ENCODE peak calls at places on chromosomes 16 and 17, in seven cellular contexts. U, R, T, I, P, N and H are unnamed samples.
A peak's percentile ranks its signal among the peaks of the same experiment; 100 is the strongest.

GRCh38 chr16:86579268-86580062 is 1.1 kb downstream of the FOXL1 start:
- DNase-seq in U (no peak), R (no peak), T (no peak), I (no peak), P (no peak), N (no peak), H (peak; percentile 68)

GRCh38 chr17:21280081-21280518 is 4.4 kb upstream of the MAP2K3 start:
- DNase-seq in U (peak; percentile 88), R (peak; percentile 92), T (peak; percentile 91), I (peak; percentile 88), P (peak; percentile 65), N (peak; percentile 86), H (peak; percentile 98)

GRCh38 chr16:72989203-72989991 is 58.5 kb downstream of the ZFHX3 start:
- DNase-seq in U (no peak), R (peak; percentile 34), T (no peak), I (no peak), P (no peak), N (no peak), H (peak; percentile 88)

GRCh38 chr17:35245196-35245486 is 2.3 kb downstream of the SLFN5 start:
- DNase-seq in U (no peak), R (no peak), T (no peak), I (no peak), P (no peak), N (no peak), H (peak; percentile 97)

GRCh38 chr16:19884021-19884485 is 595 bp downstream of the GPRC5B start:
- DNase-seq in U (peak; percentile 38), R (peak; percentile 37), T (no peak), I (no peak), P (no peak), N (no peak), H (no peak)

GRCh38 chr17:58156839-58157803 is 8.9 kb downstream of the OR4D1 start:
- DNase-seq in U (peak; percentile 65), R (peak; percentile 69), T (peak; percentile 66), I (no peak), P (no peak), N (no peak), H (no peak)

GRCh38 chr16:6032438-6032837 is 934.8 kb upstream of the EEF2KMT start:
- DNase-seq in U (no peak), R (no peak), T (no peak), I (no peak), P (no peak), N (no peak), H (no peak)

GRCh38 chr17:50799582-50799981 is 32.3 kb upstream of the ANKRD40CL start:
- DNase-seq in U (peak; percentile 64), R (no peak), T (no peak), I (no peak), P (no peak), N (no peak), H (peak; percentile 59)

GRCh38 chr16:17273142-17273561 is 197.6 kb downstream of the XYLT1 start:
- DNase-seq in U (no peak), R (no peak), T (peak; percentile 12), I (no peak), P (no peak), N (no peak), H (peak; percentile 95)

GRCh38 chr17:70104688-70105087 is 29.7 kb downstream of the KCNJ16 start:
- DNase-seq in U (no peak), R (no peak), T (no peak), I (no peak), P (no peak), N (no peak), H (no peak)

GRCh38 chr17:11300738-11301137 is 59.7 kb downstream of the SHISA6 start:
- DNase-seq in U (no peak), R (peak; percentile 38), T (no peak), I (peak; percentile 34), P (no peak), N (no peak), H (no peak)

GRCh38 chr16:13970708-13971422 is 50.9 kb downstream of the ERCC4 start:
- DNase-seq in U (no peak), R (no peak), T (no peak), I (no peak), P (no peak), N (no peak), H (no peak)

GRCh38 chr17:37494971-37495370 is 5.3 kb downstream of the DUSP14 start:
- DNase-seq in U (no peak), R (no peak), T (no peak), I (no peak), P (no peak), N (no peak), H (no peak)

GRCh38 chr17:72274632-72275031 is 153.8 kb downstream of the SOX9 start:
- DNase-seq in U (no peak), R (no peak), T (no peak), I (no peak), P (no peak), N (no peak), H (no peak)

GRCh38 chr17:8894189-8894611 is 26.7 kb upstream of the PIK3R6 start:
- DNase-seq in U (no peak), R (no peak), T (no peak), I (no peak), P (no peak), N (no peak), H (peak; percentile 83)

GRCh38 chr16:13331918-13332317 is 430.5 kb downstream of the SHISA9 start:
- DNase-seq in U (no peak), R (no peak), T (no peak), I (no peak), P (no peak), N (no peak), H (no peak)

GRCh38 chr17:80352216-80352895 is 62.6 kb upstream of the ENDOV start:
- DNase-seq in U (no peak), R (no peak), T (no peak), I (no peak), P (no peak), N (no peak), H (peak; percentile 21)

GRCh38 chr17:80353718-80354275 is 61.2 kb upstream of the ENDOV start:
- DNase-seq in U (no peak), R (no peak), T (no peak), I (no peak), P (no peak), N (no peak), H (peak; percentile 53)

GRCh38 chr17:80356231-80356856 is 58.6 kb upstream of the ENDOV start:
- DNase-seq in U (no peak), R (no peak), T (no peak), I (no peak), P (no peak), N (no peak), H (no peak)

GRCh38 chr17:80352991-80353665 is 61.8 kb upstream of the ENDOV start:
- DNase-seq in U (no peak), R (no peak), T (no peak), I (no peak), P (no peak), N (no peak), H (peak; percentile 42)

DNA sequence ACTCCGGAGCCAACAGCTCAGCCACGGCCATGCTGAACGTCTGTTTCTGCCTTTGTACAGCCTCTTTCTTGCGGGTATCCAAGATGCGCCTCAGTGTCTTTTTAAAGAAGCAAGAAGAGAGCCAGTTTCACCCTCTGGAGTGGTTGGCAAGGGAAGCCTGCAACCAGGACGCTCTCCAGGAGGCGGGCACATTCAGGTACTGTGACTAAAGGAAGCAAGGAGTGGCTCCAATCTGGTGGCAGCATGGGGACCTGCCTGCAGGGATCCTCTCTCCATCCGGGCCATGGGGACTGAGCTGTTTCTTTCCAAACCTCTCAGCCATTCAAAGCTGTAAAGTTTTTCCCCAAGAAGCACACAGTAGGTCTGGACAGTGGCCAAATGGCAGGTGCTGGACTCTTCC is 60.6 kb upstream of the ENDOV start:
- DNase-seq in U (no peak), R (no peak), T (no peak), I (no peak), P (no peak), N (no peak), H (peak; percentile 59)
- H3K36me3 ChIP-seq in U (peaks cover 11% of the 10 kb centered on the region), R (no peaks in the 10 kb centered on the region), T (peaks cover 81% of the 10 kb centered on the region), I (peaks cover 76% of the 10 kb centered on the region), P (peaks cover 68% of the 10 kb centered on the region), N (no peaks in the 10 kb centered on the region), H (peaks cover 79% of the 10 kb centered on the region)

GRCh38 chr17:29078183-29079045 is 35.5 kb downstream of the PIPOX start:
- DNase-seq in U (no peak), R (peak; percentile 32), T (no peak), I (no peak), P (no peak), N (no peak), H (peak; percentile 94)

GRCh38 chr17:29074488-29074887 is 31.5 kb downstream of the PIPOX start:
- DNase-seq in U (no peak), R (no peak), T (no peak), I (no peak), P (no peak), N (no peak), H (peak; percentile 30)

GRCh38 chr17:29076722-29077121 is 33.8 kb downstream of the PIPOX start:
- DNase-seq in U (no peak), R (no peak), T (no peak), I (no peak), P (no peak), N (no peak), H (no peak)

GRCh38 chr17:29077320-29077719 is 34.4 kb downstream of the PIPOX start:
- DNase-seq in U (no peak), R (no peak), T (no peak), I (no peak), P (no peak), N (no peak), H (peak; percentile 55)

GRCh38 chr17:29076087-29076486 is 33.1 kb downstream of the PIPOX start:
- DNase-seq in U (no peak), R (no peak), T (no peak), I (no peak), P (no peak), N (no peak), H (peak; percentile 6)
- H3K36me3 ChIP-seq in U (peaks cover 43% of the 10 kb centered on the region), R (no peaks in the 10 kb centered on the region), T (peaks cover 7% of the 10 kb centered on the region), I (peaks cover 31% of the 10 kb centered on the region), P (peaks cover 17% of the 10 kb centered on the region), N (peaks cover 1% of the 10 kb centered on the region), H (peaks cover 10% of the 10 kb centered on the region)

GRCh38 chr16:53261276-53261675 is 173.0 kb upstream of the RBL2 start:
- DNase-seq in U (no peak), R (no peak), T (no peak), I (no peak), P (no peak), N (no peak), H (no peak)

GRCh38 chr16:53258809-53259208 is 175.5 kb upstream of the RBL2 start:
- DNase-seq in U (no peak), R (no peak), T (no peak), I (no peak), P (no peak), N (no peak), H (no peak)

GRCh38 chr16:53257001-53257400 is 177.3 kb upstream of the RBL2 start:
- DNase-seq in U (no peak), R (no peak), T (no peak), I (no peak), P (no peak), N (no peak), H (peak; percentile 10)
- H3K36me3 ChIP-seq in U (peaks cover 81% of the 10 kb centered on the region), R (no peaks in the 10 kb centered on the region), T (no peaks in the 10 kb centered on the region), I (peaks cover 69% of the 10 kb centered on the region), P (peaks cover 28% of the 10 kb centered on the region), N (peaks cover 2% of the 10 kb centered on the region), H (peaks cover 48% of the 10 kb centered on the region)

DNA sequence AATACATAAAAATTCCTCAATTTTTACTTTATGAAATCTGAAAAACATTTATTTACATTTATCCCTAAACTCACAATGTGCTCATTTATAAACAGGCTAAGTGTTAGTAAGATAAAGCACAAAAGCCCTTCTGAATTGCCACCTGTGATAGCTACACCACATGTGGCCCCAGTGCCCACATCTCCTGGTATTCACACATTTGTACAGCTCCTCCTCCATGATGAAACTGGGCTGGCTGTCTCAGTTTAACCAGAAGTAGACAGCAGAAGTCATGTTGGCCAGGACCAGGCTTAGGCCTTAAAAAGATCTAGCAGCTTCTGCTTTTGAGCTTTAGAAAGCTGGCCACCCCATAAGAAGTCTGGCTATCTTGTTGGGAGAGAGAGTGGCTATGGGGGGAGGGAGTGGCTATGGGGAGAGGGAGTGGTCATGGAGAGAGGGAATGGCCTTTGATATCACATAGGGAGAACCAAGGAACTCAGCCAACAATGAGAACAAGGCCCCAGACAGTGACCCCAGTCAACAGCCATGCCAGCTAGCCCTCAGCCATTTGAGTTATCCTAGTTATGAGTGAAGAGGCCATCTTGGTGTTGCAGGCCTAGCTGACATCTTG is 47.4 kb downstream of the CEP95 start:
- DNase-seq in U (no peak), R (no peak), T (no peak), I (no peak), P (no peak), N (no peak), H (peak; percentile 36)
- H3K36me3 ChIP-seq in U (peaks cover 48% of the 10 kb centered on the region), R (no peaks in the 10 kb centered on the region), T (peaks cover 22% of the 10 kb centered on the region), I (peaks cover 24% of the 10 kb centered on the region), P (peaks cover 15% of the 10 kb centered on the region), N (no peaks in the 10 kb centered on the region), H (peaks cover 99% of the 10 kb centered on the region)